ENCODE peak calls at places on chromosomes 2 and 18, in seven cellular contexts. One of them, this sample, is unnamed.

GRCh38 chr18:67265464-67266245 is 250.9 kb downstream of the DSEL start:
- ATAC-seq in omental fat pad: no peak
- ATAC-seq in activated CD8-positive, alpha-beta T cell treated with anti-CD3 and anti-CD28 coated beads for 36 hours: peak; percentile 48
- ATAC-seq in activated CD8-positive, alpha-beta memory T cell treated with anti-CD3 and anti-CD28 coated beads, Interleukin-2, amount 10 ng/mL, durations not matched to agents 7 days and 5 days: peak; percentile 73
- ATAC-seq in upper lobe of right lung: no peak
- ATAC-seq in left ventricle myocardium superior: peak; percentile 40
- ATAC-seq in activated B cell treated with CpG ODN at 0.5 μM for 24 hours: no peak
- ATAC-seq in this sample: peak; percentile 34

GRCh38 chr2:88117976-88118375 is 9.9 kb downstream of the FABP1 start:
- ATAC-seq in omental fat pad: no peak
- ATAC-seq in activated CD8-positive, alpha-beta T cell treated with anti-CD3 and anti-CD28 coated beads for 36 hours: no peak
- ATAC-seq in activated CD8-positive, alpha-beta memory T cell treated with anti-CD3 and anti-CD28 coated beads, Interleukin-2, amount 10 ng/mL, durations not matched to agents 7 days and 5 days: no peak
- ATAC-seq in upper lobe of right lung: no peak
- ATAC-seq in left ventricle myocardium superior: no peak
- ATAC-seq in activated B cell treated with CpG ODN at 0.5 μM for 24 hours: no peak
- ATAC-seq in this sample: no peak

GRCh38 chr18:43001821-43002220 is 113.7 kb downstream of the RIT2 start:
- ATAC-seq in omental fat pad: no peak
- ATAC-seq in activated CD8-positive, alpha-beta T cell treated with anti-CD3 and anti-CD28 coated beads for 36 hours: no peak
- ATAC-seq in activated CD8-positive, alpha-beta memory T cell treated with anti-CD3 and anti-CD28 coated beads, Interleukin-2, amount 10 ng/mL, durations not matched to agents 7 days and 5 days: no peak
- ATAC-seq in upper lobe of right lung: no peak
- ATAC-seq in left ventricle myocardium superior: no peak
- ATAC-seq in activated B cell treated with CpG ODN at 0.5 μM for 24 hours: no peak
- ATAC-seq in this sample: no peak

GRCh38 chr2:199186226-199186864 is 271.4 kb downstream of the SATB2 start:
- ATAC-seq in omental fat pad: no peak
- ATAC-seq in activated CD8-positive, alpha-beta T cell treated with anti-CD3 and anti-CD28 coated beads for 36 hours: no peak
- ATAC-seq in activated CD8-positive, alpha-beta memory T cell treated with anti-CD3 and anti-CD28 coated beads, Interleukin-2, amount 10 ng/mL, durations not matched to agents 7 days and 5 days: no peak
- ATAC-seq in upper lobe of right lung: no peak
- ATAC-seq in left ventricle myocardium superior: no peak
- ATAC-seq in activated B cell treated with CpG ODN at 0.5 μM for 24 hours: no peak
- ATAC-seq in this sample: no peak

GRCh38 chr2:187993516-187993915 is 298.2 kb upstream of the GULP1 start:
- ATAC-seq in omental fat pad: no peak
- ATAC-seq in activated CD8-positive, alpha-beta T cell treated with anti-CD3 and anti-CD28 coated beads for 36 hours: no peak
- ATAC-seq in activated CD8-positive, alpha-beta memory T cell treated with anti-CD3 and anti-CD28 coated beads, Interleukin-2, amount 10 ng/mL, durations not matched to agents 7 days and 5 days: no peak
- ATAC-seq in upper lobe of right lung: no peak
- ATAC-seq in left ventricle myocardium superior: no peak
- ATAC-seq in activated B cell treated with CpG ODN at 0.5 μM for 24 hours: no peak
- ATAC-seq in this sample: no peak

GRCh38 chr2:172179045-172179742 is 76.5 kb upstream of the DLX2 start:
- ATAC-seq in omental fat pad: no peak
- ATAC-seq in activated CD8-positive, alpha-beta T cell treated with anti-CD3 and anti-CD28 coated beads for 36 hours: peak; percentile 45
- ATAC-seq in activated CD8-positive, alpha-beta memory T cell treated with anti-CD3 and anti-CD28 coated beads, Interleukin-2, amount 10 ng/mL, durations not matched to agents 7 days and 5 days: peak; percentile 53
- ATAC-seq in upper lobe of right lung: no peak
- ATAC-seq in left ventricle myocardium superior: no peak
- ATAC-seq in activated B cell treated with CpG ODN at 0.5 μM for 24 hours: no peak
- ATAC-seq in this sample: peak; percentile 86

GRCh38 chr18:62572456-62572855 is 49.6 kb downstream of the ZCCHC2 start:
- ATAC-seq in omental fat pad: no peak
- ATAC-seq in activated CD8-positive, alpha-beta T cell treated with anti-CD3 and anti-CD28 coated beads for 36 hours: no peak
- ATAC-seq in activated CD8-positive, alpha-beta memory T cell treated with anti-CD3 and anti-CD28 coated beads, Interleukin-2, amount 10 ng/mL, durations not matched to agents 7 days and 5 days: no peak
- ATAC-seq in upper lobe of right lung: no peak
- ATAC-seq in left ventricle myocardium superior: no peak
- ATAC-seq in activated B cell treated with CpG ODN at 0.5 μM for 24 hours: no peak
- ATAC-seq in this sample: no peak

GRCh38 chr2:43068053-43068471 is 158.3 kb downstream of the ZFP36L2 start:
- ATAC-seq in omental fat pad: no peak
- ATAC-seq in activated CD8-positive, alpha-beta T cell treated with anti-CD3 and anti-CD28 coated beads for 36 hours: no peak
- ATAC-seq in activated CD8-positive, alpha-beta memory T cell treated with anti-CD3 and anti-CD28 coated beads, Interleukin-2, amount 10 ng/mL, durations not matched to agents 7 days and 5 days: no peak
- ATAC-seq in upper lobe of right lung: no peak
- ATAC-seq in left ventricle myocardium superior: no peak
- ATAC-seq in activated B cell treated with CpG ODN at 0.5 μM for 24 hours: no peak
- ATAC-seq in this sample: no peak

GRCh38 chr2:215950009-215950408 is 63.3 kb downstream of the MREG start:
- ATAC-seq in omental fat pad: peak; percentile 51
- ATAC-seq in activated CD8-positive, alpha-beta T cell treated with anti-CD3 and anti-CD28 coated beads for 36 hours: peak; percentile 84
- ATAC-seq in activated CD8-positive, alpha-beta memory T cell treated with anti-CD3 and anti-CD28 coated beads, Interleukin-2, amount 10 ng/mL, durations not matched to agents 7 days and 5 days: peak; percentile 90
- ATAC-seq in upper lobe of right lung: peak; percentile 73
- ATAC-seq in left ventricle myocardium superior: no peak
- ATAC-seq in activated B cell treated with CpG ODN at 0.5 μM for 24 hours: no peak
- ATAC-seq in this sample: peak; percentile 70

GRCh38 chr2:88919087-88919738 is 227.7 kb downstream of the RPIA start:
- ATAC-seq in omental fat pad: no peak
- ATAC-seq in activated CD8-positive, alpha-beta T cell treated with anti-CD3 and anti-CD28 coated beads for 36 hours: no peak
- ATAC-seq in activated CD8-positive, alpha-beta memory T cell treated with anti-CD3 and anti-CD28 coated beads, Interleukin-2, amount 10 ng/mL, durations not matched to agents 7 days and 5 days: no peak
- ATAC-seq in upper lobe of right lung: no peak
- ATAC-seq in left ventricle myocardium superior: no peak
- ATAC-seq in activated B cell treated with CpG ODN at 0.5 μM for 24 hours: no peak
- ATAC-seq in this sample: no peak

GRCh38 chr18:49322770-49323490 is 137.5 kb downstream of the DYM start:
- ATAC-seq in omental fat pad: no peak
- ATAC-seq in activated CD8-positive, alpha-beta T cell treated with anti-CD3 and anti-CD28 coated beads for 36 hours: no peak
- ATAC-seq in activated CD8-positive, alpha-beta memory T cell treated with anti-CD3 and anti-CD28 coated beads, Interleukin-2, amount 10 ng/mL, durations not matched to agents 7 days and 5 days: no peak
- ATAC-seq in upper lobe of right lung: no peak
- ATAC-seq in left ventricle myocardium superior: no peak
- ATAC-seq in activated B cell treated with CpG ODN at 0.5 μM for 24 hours: no peak
- ATAC-seq in this sample: no peak

GRCh38 chr2:176424756-176425155 is 155.5 kb downstream of the MTX2 start:
- ATAC-seq in omental fat pad: no peak
- ATAC-seq in activated CD8-positive, alpha-beta T cell treated with anti-CD3 and anti-CD28 coated beads for 36 hours: no peak
- ATAC-seq in activated CD8-positive, alpha-beta memory T cell treated with anti-CD3 and anti-CD28 coated beads, Interleukin-2, amount 10 ng/mL, durations not matched to agents 7 days and 5 days: no peak
- ATAC-seq in upper lobe of right lung: no peak
- ATAC-seq in left ventricle myocardium superior: no peak
- ATAC-seq in activated B cell treated with CpG ODN at 0.5 μM for 24 hours: no peak
- ATAC-seq in this sample: no peak